ENCODE peak calls at places on chromosomes 3 and 15, in five cellular contexts. N is A549, P is IMR-90, Z is Peyer's patch, D is mammary epithelial cell. V is an unnamed sample.

GRCh38 chr3:191244242-191244867 is 45.3 kb downstream of the OSTN start:
- DNase-seq in N (no peak), P (peak), Z (no peak), D (no peak), V (no peak)

GRCh38 chr15:70099966-70100494 is 2.3 kb upstream of the TLE3 start:
- DNase-seq in N (no peak), P (no peak), Z (no peak), D (no peak), V (no peak)

GRCh38 chr3:139534444-139534812 is 5.1 kb downstream of the RBP1 start:
- DNase-seq in N (no peak), P (peak), Z (no peak), D (peak), V (no peak)

GRCh38 chr3:11610044-11610671 is 33.6 kb downstream of the VGLL4 start:
- DNase-seq in N (no peak), P (peak), Z (peak), D (peak), V (no peak)

GRCh38 chr3:145721273-145721805 is 439.6 kb downstream of the PLOD2 start:
- DNase-seq in N (no peak), P (no peak), Z (no peak), D (no peak), V (no peak)

GRCh38 chr3:156307704-156308103 is 187.3 kb downstream of the KCNAB1 start:
- DNase-seq in N (no peak), P (peak), Z (no peak), D (peak), V (no peak)

GRCh38 chr3:150763841-150764483 is 993 bp upstream of the SIAH2 start:
- DNase-seq in N (peak), P (peak), Z (peak), D (no peak), V (peak)

GRCh38 chr3:151107701-151108100 is 22.2 kb downstream of the MED12L start:
- DNase-seq in N (no peak), P (no peak), Z (no peak), D (no peak), V (no peak)

GRCh38 chr3:44963571-44964325 is 12.2 kb downstream of the ZDHHC3 start:
- DNase-seq in N (no peak), P (no peak), Z (no peak), D (peak), V (no peak)

GRCh38 chr3:180804871-180805430 is 107.5 kb upstream of the FXR1 start:
- DNase-seq in N (no peak), P (peak), Z (no peak), D (peak), V (no peak)

GRCh38 chr3:83248454-83248853 is 1487.0 kb upstream of the GBE1 start:
- DNase-seq in N (no peak), P (no peak), Z (no peak), D (no peak), V (no peak)

GRCh38 chr3:122689587-122689986 is 8.9 kb downstream of the PARP14 start:
- DNase-seq in N (no peak), P (peak), Z (no peak), D (no peak), V (no peak)
- H3K27ac ChIP-seq in N (peak), P (no peak), Z (no peak), D (no peak), V (no peak)

GRCh38 chr3:170598091-170598502 is 12.2 kb upstream of the SLC7A14 start:
- DNase-seq in N (no peak), P (no peak), Z (no peak), D (no peak), V (no peak)

GRCh38 chr3:170599083-170599482 is 13.2 kb upstream of the SLC7A14 start:
- DNase-seq in N (no peak), P (no peak), Z (no peak), D (no peak), V (no peak)

GRCh38 chr3:170593634-170594033 is 7.8 kb upstream of the SLC7A14 start:
- DNase-seq in N (no peak), P (no peak), Z (no peak), D (no peak), V (no peak)

GRCh38 chr3:170589113-170589512 is 3.2 kb upstream of the SLC7A14 start:
- DNase-seq in N (no peak), P (no peak), Z (no peak), D (no peak), V (no peak)

DNA sequence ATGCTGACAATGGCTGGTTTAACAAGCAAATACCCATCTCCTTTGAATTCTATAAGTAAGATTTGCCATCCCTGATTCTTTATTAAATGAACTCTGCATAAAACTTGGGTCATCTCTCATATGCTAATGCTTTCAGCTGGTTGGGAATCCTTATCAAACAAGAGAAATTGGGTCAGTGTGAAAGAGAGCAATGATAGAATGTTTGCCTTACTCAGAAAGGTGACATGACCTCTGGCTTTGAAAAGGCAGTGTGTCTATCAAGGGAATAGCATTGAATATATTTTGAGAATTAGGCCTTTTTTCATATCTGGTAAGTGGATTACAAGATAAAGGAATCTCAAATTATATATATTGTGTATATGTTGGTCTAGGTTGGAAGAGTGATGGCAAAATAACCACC is 8.7 kb upstream of the SLC7A14 start:
- DNase-seq in N (no peak), P (no peak), Z (no peak), D (no peak), V (no peak)
- H3K27ac ChIP-seq in N (no peak), P (no peak), Z (no peak), D (no peak), V (no peak)

DNA sequence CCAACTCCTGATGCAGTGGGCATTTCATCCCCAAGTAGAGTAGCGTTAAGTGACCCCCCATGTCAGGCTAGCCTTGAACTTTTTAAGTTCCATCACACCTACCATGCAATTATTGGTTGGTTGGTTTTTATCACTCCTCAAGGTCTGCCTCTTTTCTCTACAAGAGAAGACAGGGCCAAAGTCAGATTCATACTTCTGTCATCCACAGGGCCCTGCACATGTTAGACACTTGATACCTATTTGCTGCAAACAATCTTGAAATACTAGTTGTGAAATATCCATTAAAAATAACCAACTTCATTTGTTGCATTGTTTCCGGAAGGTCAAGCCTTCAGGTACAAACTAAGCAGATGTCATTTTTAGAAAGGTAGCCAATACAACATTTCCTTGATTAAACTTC is 1.2 kb downstream of the CMSS1 start:
- DNase-seq in N (no peak), P (no peak), Z (no peak), D (no peak), V (no peak)
- H3K27ac ChIP-seq in N (no peak), P (no peak), Z (no peak), D (no peak), V (no peak)

GRCh38 chr15:52012210-52012609 is 6.8 kb upstream of the MAPK6 start:
- DNase-seq in N (no peak), P (no peak), Z (no peak), D (no peak), V (no peak)
- H3K27ac ChIP-seq in N (peak), P (no peak), Z (no peak), D (no peak), V (peak)

GRCh38 chr3:66453525-66454463 is 47.0 kb downstream of the LRIG1 start:
- DNase-seq in N (no peak), P (no peak), Z (no peak), D (no peak), V (no peak)
- H3K27ac ChIP-seq in N (no peak), P (no peak), Z (peak), D (no peak), V (no peak)

DNA sequence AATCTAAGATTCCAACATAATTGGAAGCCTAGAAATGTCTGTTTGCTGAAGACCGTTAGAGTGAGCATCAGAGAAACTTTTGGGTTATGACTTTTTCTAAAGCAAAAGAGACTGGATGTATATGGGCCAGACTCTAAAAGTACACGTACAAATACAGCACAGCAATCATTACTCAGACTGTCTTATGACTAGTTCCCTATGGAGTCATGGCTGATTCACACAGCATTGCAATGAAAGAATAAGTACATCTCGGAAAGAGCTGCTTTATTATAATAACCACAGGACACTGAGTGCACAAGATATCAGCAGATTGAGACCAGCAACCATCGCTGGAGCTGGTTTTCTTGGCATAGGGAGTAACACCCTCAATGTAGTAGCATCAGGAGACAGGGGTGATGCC is 618.6 kb downstream of the NLGN1 start:
- DNase-seq in N (no peak), P (peak), Z (no peak), D (peak), V (no peak)
- H3K27ac ChIP-seq in N (no peak), P (no peak), Z (no peak), D (no peak), V (no peak)

GRCh38 chr3:42880601-42881451 is 5.1 kb upstream of the CYP8B1 start:
- DNase-seq in N (peak), P (peak), Z (peak), D (peak), V (peak)
- H3K27ac ChIP-seq in N (peak), P (no peak), Z (peak), D (no peak), V (peak)

V was measured in upper lobe of right lung.